ENCODE peak calls at places on chromosomes 5 and 9, in six cellular contexts. R is sigmoid colon, A is cardiac fibroblast, B is fibroblast of mammary gland, V is RWPE1, J is neural progenitor cell. W is an unnamed sample.

GRCh38 chr5:36638056-36638455 is 31.6 kb downstream of the SLC1A3 start:
- DNase-seq in R (no peak), A (no peak), B (no peak), V (no peak), J (peak; percentile 7), W (no peak)

GRCh38 chr5:117131048-117131679 is 556.5 kb upstream of the SEMA6A start:
- DNase-seq in R (no peak), A (no peak), B (no peak), V (no peak), J (no peak), W (no peak)

GRCh38 chr5:96279796-96280542 is 153.1 kb downstream of the PCSK1 start:
- DNase-seq in R (no peak), A (peak; percentile 91), B (peak; percentile 79), V (peak; percentile 93), J (no peak), W (peak; percentile 47)

GRCh38 chr9:88772602-88773001 is 218.7 kb upstream of the S1PR3 start:
- DNase-seq in R (no peak), A (peak; percentile 75), B (peak; percentile 41), V (no peak), J (no peak), W (no peak)

GRCh38 chr5:54538156-54538555 is 20.6 kb downstream of the SNX18 start:
- DNase-seq in R (no peak), A (no peak), B (no peak), V (no peak), J (no peak), W (no peak)

GRCh38 chr9:83062653-83063527 is at the start of gene RASEF:
- DNase-seq in R (no peak), A (no peak), B (no peak), V (peak; percentile 60), J (peak; percentile 74), W (no peak)

GRCh38 chr9:14271078-14271673 is 42.8 kb downstream of the NFIB start:
- DNase-seq in R (peak; percentile 85), A (peak; percentile 80), B (peak; percentile 85), V (peak; percentile 5), J (peak; percentile 43), W (no peak)

GRCh38 chr9:96100385-96100978 is 201.5 kb downstream of the HSD17B3 start:
- DNase-seq in R (no peak), A (no peak), B (no peak), V (no peak), J (no peak), W (no peak)

GRCh38 chr5:32585446-32586250 is at the start of gene SUB1:
- DNase-seq in R (peak; percentile 97), A (peak; percentile 92), B (peak; percentile 90), V (peak; percentile 98), J (peak; percentile 97), W (peak; percentile 83)
- TF ChIP-seq CTCF in R (no peak), A (no peak), B (no peak), V (no peak), J (peak; percentile 18), W (peak; percentile 43)

GRCh38 chr9:101796044-101796443 is 57.6 kb upstream of the GRIN3A start:
- DNase-seq in R (no peak), A (no peak), B (no peak), V (no peak), J (no peak), W (no peak)

GRCh38 chr9:101795147-101795546 is 56.7 kb upstream of the GRIN3A start:
- DNase-seq in R (no peak), A (peak; percentile 3), B (peak; percentile 1), V (no peak), J (no peak), W (no peak)

GRCh38 chr9:101792475-101792874 is 54.0 kb upstream of the GRIN3A start:
- DNase-seq in R (no peak), A (no peak), B (no peak), V (no peak), J (no peak), W (no peak)

GRCh38 chr9:101791533-101791932 is 53.1 kb upstream of the GRIN3A start:
- DNase-seq in R (no peak), A (no peak), B (no peak), V (no peak), J (no peak), W (no peak)

GRCh38 chr9:101791938-101792337 is 53.5 kb upstream of the GRIN3A start:
- DNase-seq in R (no peak), A (peak; percentile 29), B (peak; percentile 36), V (peak; percentile 48), J (peak; percentile 70), W (no peak)
- TF ChIP-seq CTCF in R (peak; percentile 17), A (peak; percentile 19), B (peak; percentile 33), V (peak; percentile 71), J (peak; percentile 71), W (peak; percentile 12)

GRCh38 chr9:134981001-134981400 is 63.3 kb upstream of the FCN1 start:
- DNase-seq in R (peak; percentile 19), A (no peak), B (no peak), V (no peak), J (no peak), W (no peak)
- TF ChIP-seq CTCF in R (no peak), A (no peak), B (no peak), V (no peak), J (no peak), W (no peak)

GRCh38 chr5:120683580-120683979 is 219.5 kb downstream of the PRR16 start:
- DNase-seq in R (no peak), A (no peak), B (no peak), V (no peak), J (no peak), W (peak; percentile 14)

GRCh38 chr5:120682851-120683250 is 218.8 kb downstream of the PRR16 start:
- DNase-seq in R (no peak), A (peak; percentile 68), B (peak; percentile 36), V (no peak), J (no peak), W (peak; percentile 75)

GRCh38 chr5:120684213-120684612 is 220.1 kb downstream of the PRR16 start:
- DNase-seq in R (no peak), A (peak; percentile 49), B (peak; percentile 28), V (no peak), J (no peak), W (peak; percentile 30)

GRCh38 chr5:120690621-120691407 is 226.7 kb downstream of the PRR16 start:
- DNase-seq in R (no peak), A (no peak), B (no peak), V (no peak), J (no peak), W (no peak)

GRCh38 chr5:120684749-120685415 is 220.8 kb downstream of the PRR16 start:
- DNase-seq in R (no peak), A (peak; percentile 21), B (peak; percentile 11), V (no peak), J (peak; percentile 39), W (peak; percentile 15)
- TF ChIP-seq CTCF in R (no peak), A (peak; percentile 16), B (peak; percentile 26), V (peak; percentile 11), J (peak; percentile 51), W (peak; percentile 62)

GRCh38 chr9:4926239-4926638 is 58.8 kb upstream of the JAK2 start:
- DNase-seq in R (no peak), A (no peak), B (no peak), V (no peak), J (no peak), W (no peak)
- TF ChIP-seq CTCF in R (no peak), A (no peak), B (no peak), V (no peak), J (no peak), W (no peak)

GRCh38 chr9:137070906-137071275 is 534 bp upstream of the SAPCD2 start:
- DNase-seq in R (no peak), A (no peak), B (no peak), V (no peak), J (no peak), W (no peak)
- TF ChIP-seq CTCF in R (no peak), A (no peak), B (no peak), V (no peak), J (peak; percentile 12), W (peak; percentile 29)

GRCh38 chr9:18208166-18209059 is 265.5 kb upstream of the ADAMTSL1 start:
- DNase-seq in R (no peak), A (peak; percentile 56), B (peak; percentile 41), V (peak; percentile 38), J (peak; percentile 76), W (peak; percentile 19)
- TF ChIP-seq CTCF in R (peak; percentile 61), A (peak; percentile 65), B (peak; percentile 56), V (peak; percentile 73), J (peak; percentile 76), W (peak; percentile 80)

GRCh38 chr5:1421521-1422341 is 23.5 kb downstream of the SLC6A3 start:
- DNase-seq in R (peak; percentile 51), A (no peak), B (no peak), V (no peak), J (no peak), W (no peak)
- TF ChIP-seq CTCF in R (no peak), A (no peak), B (no peak), V (no peak), J (no peak), W (no peak)

W was measured in HFFc6.